ENCODE peak calls at places on chromosomes 11 and 22, in nine cellular contexts. One of them, this sample, is unnamed.

GRCh38 chr11:315516-315994 is 1.7 kb downstream of the IFITM1 start:
- DNase-seq in neural progenitor cell: no peak
- DNase-seq in kidney: peak
- DNase-seq in HFF-Myc: no peak
- DNase-seq in kidney epithelial cell: no peak
- DNase-seq in A549: no peak
- DNase-seq in heart right ventricle: no peak
- DNase-seq in body of pancreas: no peak
- DNase-seq in uterus: no peak
- DNase-seq in this sample: no peak

GRCh38 chr22:24402460-24403192 is 24.8 kb upstream of the ADORA2A start:
- DNase-seq in neural progenitor cell: no peak
- DNase-seq in kidney: peak
- DNase-seq in HFF-Myc: peak
- DNase-seq in kidney epithelial cell: peak
- DNase-seq in A549: peak
- DNase-seq in heart right ventricle: peak
- DNase-seq in body of pancreas: peak
- DNase-seq in uterus: peak
- DNase-seq in this sample: peak

GRCh38 chr11:123483058-123483457 is 53.0 kb downstream of the GRAMD1B start:
- DNase-seq in neural progenitor cell: no peak
- DNase-seq in kidney: no peak
- DNase-seq in HFF-Myc: no peak
- DNase-seq in kidney epithelial cell: no peak
- DNase-seq in A549: peak
- DNase-seq in heart right ventricle: no peak
- DNase-seq in body of pancreas: no peak
- DNase-seq in uterus: no peak
- DNase-seq in this sample: no peak

GRCh38 chr11:23947883-23948282 is 549.0 kb upstream of the LUZP2 start:
- DNase-seq in neural progenitor cell: no peak
- DNase-seq in kidney: no peak
- DNase-seq in HFF-Myc: no peak
- DNase-seq in kidney epithelial cell: no peak
- DNase-seq in A549: no peak
- DNase-seq in heart right ventricle: no peak
- DNase-seq in body of pancreas: no peak
- DNase-seq in uterus: no peak
- DNase-seq in this sample: no peak

GRCh38 chr11:46119352-46120216 is 1.7 kb downstream of the PHF21A start:
- DNase-seq in neural progenitor cell: peak
- DNase-seq in kidney: peak
- DNase-seq in HFF-Myc: no peak
- DNase-seq in kidney epithelial cell: peak
- DNase-seq in A549: peak
- DNase-seq in heart right ventricle: peak
- DNase-seq in body of pancreas: peak
- DNase-seq in uterus: peak
- DNase-seq in this sample: peak

GRCh38 chr11:78019808-78020207 is 3.3 kb downstream of the KCTD14 start:
- DNase-seq in neural progenitor cell: no peak
- DNase-seq in kidney: no peak
- DNase-seq in HFF-Myc: no peak
- DNase-seq in kidney epithelial cell: peak
- DNase-seq in A549: peak
- DNase-seq in heart right ventricle: no peak
- DNase-seq in body of pancreas: no peak
- DNase-seq in uterus: no peak
- DNase-seq in this sample: no peak

GRCh38 chr22:30611197-30611596 is 4.2 kb downstream of the TCN2 start:
- DNase-seq in neural progenitor cell: no peak
- DNase-seq in kidney: no peak
- DNase-seq in HFF-Myc: no peak
- DNase-seq in kidney epithelial cell: no peak
- DNase-seq in A549: no peak
- DNase-seq in heart right ventricle: no peak
- DNase-seq in body of pancreas: no peak
- DNase-seq in uterus: no peak
- DNase-seq in this sample: no peak

GRCh38 chr11:107856981-107857517 is 1.5 kb downstream of the SLC35F2 start:
- DNase-seq in neural progenitor cell: no peak
- DNase-seq in kidney: no peak
- DNase-seq in HFF-Myc: no peak
- DNase-seq in kidney epithelial cell: no peak
- DNase-seq in A549: peak
- DNase-seq in heart right ventricle: no peak
- DNase-seq in body of pancreas: no peak
- DNase-seq in uterus: no peak
- DNase-seq in this sample: no peak

GRCh38 chr11:70420008-70420464 is 21.7 kb downstream of the CTTN start:
- DNase-seq in neural progenitor cell: no peak
- DNase-seq in kidney: no peak
- DNase-seq in HFF-Myc: no peak
- DNase-seq in kidney epithelial cell: peak
- DNase-seq in A549: no peak
- DNase-seq in heart right ventricle: no peak
- DNase-seq in body of pancreas: no peak
- DNase-seq in uterus: no peak
- DNase-seq in this sample: no peak

GRCh38 chr22:49954354-49954753 is 6.2 kb upstream of the PIM3 start:
- DNase-seq in neural progenitor cell: no peak
- DNase-seq in kidney: peak
- DNase-seq in HFF-Myc: no peak
- DNase-seq in kidney epithelial cell: no peak
- DNase-seq in A549: no peak
- DNase-seq in heart right ventricle: no peak
- DNase-seq in body of pancreas: peak
- DNase-seq in uterus: no peak
- DNase-seq in this sample: no peak

GRCh38 chr11:113505541-113506375 is 30.6 kb upstream of the DRD2 start:
- DNase-seq in neural progenitor cell: peak
- DNase-seq in kidney: no peak
- DNase-seq in HFF-Myc: peak
- DNase-seq in kidney epithelial cell: peak
- DNase-seq in A549: peak
- DNase-seq in heart right ventricle: no peak
- DNase-seq in body of pancreas: no peak
- DNase-seq in uterus: no peak
- DNase-seq in this sample: peak

GRCh38 chr11:117621226-117621625 is 175.8 kb downstream of the DSCAML1 start:
- DNase-seq in neural progenitor cell: no peak
- DNase-seq in kidney: no peak
- DNase-seq in HFF-Myc: no peak
- DNase-seq in kidney epithelial cell: no peak
- DNase-seq in A549: peak
- DNase-seq in heart right ventricle: no peak
- DNase-seq in body of pancreas: no peak
- DNase-seq in uterus: no peak
- DNase-seq in this sample: no peak

GRCh38 chr22:48945621-48946458 is 881.8 kb downstream of the BRD1 start:
- DNase-seq in neural progenitor cell: no peak
- DNase-seq in kidney: no peak
- DNase-seq in HFF-Myc: no peak
- DNase-seq in kidney epithelial cell: no peak
- DNase-seq in A549: no peak
- DNase-seq in heart right ventricle: no peak
- DNase-seq in body of pancreas: no peak
- DNase-seq in uterus: no peak
- DNase-seq in this sample: no peak

GRCh38 chr11:66291706-66292542 is at the start of gene TMEM151A:
- DNase-seq in neural progenitor cell: peak
- DNase-seq in kidney: peak
- DNase-seq in HFF-Myc: no peak
- DNase-seq in kidney epithelial cell: no peak
- DNase-seq in A549: no peak
- DNase-seq in heart right ventricle: no peak
- DNase-seq in body of pancreas: no peak
- DNase-seq in uterus: no peak
- DNase-seq in this sample: no peak
- H3K4me3 ChIP-seq in neural progenitor cell: peak
- H3K4me3 ChIP-seq in kidney: no peak
- H3K4me3 ChIP-seq in HFF-Myc: no peak
- H3K4me3 ChIP-seq in kidney epithelial cell: peak
- H3K4me3 ChIP-seq in A549: peak
- H3K4me3 ChIP-seq in heart right ventricle: peak
- H3K4me3 ChIP-seq in body of pancreas: peak
- H3K4me3 ChIP-seq in uterus: no peak
- H3K4me3 ChIP-seq in this sample: peak

GRCh38 chr22:29607426-29607825 is 4.0 kb downstream of the NF2 start:
- DNase-seq in neural progenitor cell: no peak
- DNase-seq in kidney: no peak
- DNase-seq in HFF-Myc: no peak
- DNase-seq in kidney epithelial cell: no peak
- DNase-seq in A549: no peak
- DNase-seq in heart right ventricle: no peak
- DNase-seq in body of pancreas: no peak
- DNase-seq in uterus: no peak
- DNase-seq in this sample: no peak

GRCh38 chr22:29605236-29605850 is 1.9 kb downstream of the NF2 start:
- DNase-seq in neural progenitor cell: no peak
- DNase-seq in kidney: no peak
- DNase-seq in HFF-Myc: no peak
- DNase-seq in kidney epithelial cell: no peak
- DNase-seq in A549: no peak
- DNase-seq in heart right ventricle: no peak
- DNase-seq in body of pancreas: no peak
- DNase-seq in uterus: no peak
- DNase-seq in this sample: no peak

GRCh38 chr22:29600846-29601245 is 2.6 kb upstream of the NF2 start:
- DNase-seq in neural progenitor cell: no peak
- DNase-seq in kidney: no peak
- DNase-seq in HFF-Myc: no peak
- DNase-seq in kidney epithelial cell: no peak
- DNase-seq in A549: no peak
- DNase-seq in heart right ventricle: no peak
- DNase-seq in body of pancreas: no peak
- DNase-seq in uterus: no peak
- DNase-seq in this sample: no peak

GRCh38 chr22:29606320-29606719 is 2.9 kb downstream of the NF2 start:
- DNase-seq in neural progenitor cell: no peak
- DNase-seq in kidney: no peak
- DNase-seq in HFF-Myc: no peak
- DNase-seq in kidney epithelial cell: no peak
- DNase-seq in A549: no peak
- DNase-seq in heart right ventricle: no peak
- DNase-seq in body of pancreas: no peak
- DNase-seq in uterus: no peak
- DNase-seq in this sample: no peak

DNA sequence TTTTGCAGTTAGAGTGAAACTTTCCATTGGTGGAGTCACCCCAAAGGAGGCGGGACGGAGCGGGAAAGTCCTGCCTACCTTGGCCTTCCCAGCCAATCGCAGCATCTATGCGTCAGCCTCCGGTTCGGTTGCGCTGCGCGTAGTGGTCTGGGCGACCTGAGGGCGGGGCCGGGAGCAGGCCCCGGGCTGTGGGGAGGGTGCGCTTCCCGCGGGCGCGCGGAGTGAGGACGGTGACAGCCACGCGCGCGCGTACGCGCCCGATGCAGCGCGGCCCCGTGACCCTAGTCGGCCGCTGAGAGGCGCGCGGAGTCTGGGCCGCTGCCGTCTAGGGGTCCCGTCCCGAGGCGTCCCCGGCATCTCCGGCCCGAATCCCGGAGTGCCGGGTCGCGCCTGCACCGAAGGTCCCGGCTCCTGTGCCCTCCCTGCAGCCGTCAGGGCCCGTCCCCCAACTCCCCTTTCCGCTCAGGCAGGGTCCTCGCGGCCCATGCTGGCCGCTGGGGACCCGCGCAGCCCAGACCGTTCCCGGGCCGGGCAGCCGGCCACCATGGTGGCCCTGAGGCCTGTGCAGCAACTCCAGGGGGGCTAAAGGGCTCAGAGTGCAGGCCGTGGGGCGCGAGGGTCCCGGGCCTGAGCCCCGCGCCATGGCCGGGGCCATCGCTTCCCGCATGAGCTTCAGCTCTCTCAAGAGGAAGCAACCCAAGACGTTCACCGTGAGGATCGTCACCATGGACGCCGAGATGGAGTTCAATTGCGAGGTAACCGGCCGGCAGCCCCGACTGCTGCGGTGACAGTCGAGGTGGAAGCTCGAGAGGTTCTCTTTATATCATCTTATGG is at the start of gene NF2:
- DNase-seq in neural progenitor cell: peak
- DNase-seq in kidney: peak
- DNase-seq in HFF-Myc: peak
- DNase-seq in kidney epithelial cell: peak
- DNase-seq in A549: peak
- DNase-seq in heart right ventricle: peak
- DNase-seq in body of pancreas: peak
- DNase-seq in uterus: peak
- DNase-seq in this sample: peak
- TF ChIP-seq CTCF in neural progenitor cell: peak
- TF ChIP-seq CTCF in kidney: no peak
- TF ChIP-seq CTCF in HFF-Myc: no peak
- TF ChIP-seq CTCF in kidney epithelial cell: no peak
- TF ChIP-seq CTCF in A549: no peak
- TF ChIP-seq CTCF in heart right ventricle: peak
- TF ChIP-seq CTCF in body of pancreas: no peak
- TF ChIP-seq CTCF in uterus: no peak
- TF ChIP-seq CTCF in this sample: no peak

GRCh38 chr22:40216041-40216756 is 38.5 kb downstream of the TNRC6B start:
- DNase-seq in neural progenitor cell: no peak
- DNase-seq in kidney: no peak
- DNase-seq in HFF-Myc: no peak
- DNase-seq in kidney epithelial cell: no peak
- DNase-seq in A549: no peak
- DNase-seq in heart right ventricle: no peak
- DNase-seq in body of pancreas: no peak
- DNase-seq in uterus: no peak
- DNase-seq in this sample: no peak
- H3K4me3 ChIP-seq in neural progenitor cell: no peak
- H3K4me3 ChIP-seq in kidney: no peak
- H3K4me3 ChIP-seq in HFF-Myc: no peak
- H3K4me3 ChIP-seq in kidney epithelial cell: no peak
- H3K4me3 ChIP-seq in A549: no peak
- H3K4me3 ChIP-seq in heart right ventricle: no peak
- H3K4me3 ChIP-seq in body of pancreas: no peak
- H3K4me3 ChIP-seq in uterus: no peak
- H3K4me3 ChIP-seq in this sample: no peak

DNA sequence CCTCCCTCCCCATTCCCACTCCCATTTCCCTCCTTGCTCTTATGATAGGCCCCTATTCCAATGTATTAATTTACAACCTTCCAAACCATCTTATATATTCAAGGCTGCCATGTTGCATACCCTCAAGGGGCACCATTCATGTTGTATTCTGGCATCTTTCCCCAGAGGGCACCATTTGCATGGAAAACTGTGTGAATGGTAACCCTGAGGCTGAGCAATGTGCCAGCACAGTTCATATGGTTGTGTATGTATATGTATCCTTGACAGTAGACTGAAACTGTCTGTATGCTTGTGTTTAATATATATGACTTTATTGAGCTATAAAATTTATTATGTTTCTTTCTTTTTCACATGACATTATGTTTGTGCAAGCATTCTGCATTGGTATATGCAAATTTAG is 7.3 kb downstream of the RASSF10 start:
- DNase-seq in neural progenitor cell: no peak
- DNase-seq in kidney: no peak
- DNase-seq in HFF-Myc: no peak
- DNase-seq in kidney epithelial cell: no peak
- DNase-seq in A549: peak
- DNase-seq in heart right ventricle: no peak
- DNase-seq in body of pancreas: no peak
- DNase-seq in uterus: no peak
- DNase-seq in this sample: no peak
- TF ChIP-seq CTCF in neural progenitor cell: peak
- TF ChIP-seq CTCF in kidney: peak
- TF ChIP-seq CTCF in HFF-Myc: no peak
- TF ChIP-seq CTCF in kidney epithelial cell: no peak
- TF ChIP-seq CTCF in A549: peak
- TF ChIP-seq CTCF in heart right ventricle: no peak
- TF ChIP-seq CTCF in body of pancreas: no peak
- TF ChIP-seq CTCF in uterus: no peak
- TF ChIP-seq CTCF in this sample: peak

This sample was measured in epithelial cell of proximal tubule.